ENCODE peak calls at places on chromosomes 13 and 19, in four cellular contexts. A is right cardiac atrium; L is mesendoderm; M is naive thymus-derived CD4-positive, alpha-beta T cell. P is an unnamed sample.

GRCh38 chr13:101127741-101128353 is 288.5 kb downstream of the NALCN start:
- DNase-seq in M (peak), A (no peak), L (peak), P (no peak)

GRCh38 chr13:28685114-28685513 is 26.2 kb downstream of the POMP start:
- DNase-seq in M (no peak), L (no peak), A (no peak), P (no peak)

GRCh38 chr13:99086149-99086868 is 108.4 kb upstream of the DOCK9 start:
- DNase-seq in A (peak), L (peak), M (peak), P (peak)

GRCh38 chr13:28558567-28558966 is 63.6 kb upstream of the FLT1 start:
- DNase-seq in A (no peak), M (no peak), L (no peak), P (no peak)

GRCh38 chr13:94154362-94154761 is 325.1 kb downstream of the DCT start:
- DNase-seq in A (peak), M (no peak), L (peak), P (no peak)

GRCh38 chr19:10568444-10568825 is 344 bp downstream of the CDKN2D start:
- DNase-seq in A (no peak), L (peak), M (no peak), P (peak)

GRCh38 chr13:22012676-22013075 is 341.8 kb downstream of the FGF9 start:
- DNase-seq in A (no peak), L (peak), M (no peak), P (no peak)

GRCh38 chr13:113209336-113209879 is at the start of gene CUL4A:
- DNase-seq in L (peak), A (peak), M (peak), P (peak)

GRCh38 chr19:33143897-33144405 is 12.0 kb downstream of the WDR88 start:
- DNase-seq in M (peak), A (peak), L (peak), P (peak)

GRCh38 chr19:51398096-51398704 is 7.8 kb upstream of the C19orf84 start:
- DNase-seq in M (no peak), A (no peak), L (peak), P (no peak)

GRCh38 chr13:62583466-62583865 is 1167.8 kb upstream of the PCDH20 start:
- DNase-seq in L (peak), A (no peak), M (no peak), P (no peak)

GRCh38 chr13:28707629-28708427 is 10.9 kb downstream of the SLC46A3 start:
- DNase-seq in L (no peak), A (no peak), M (no peak), P (no peak)

GRCh38 chr19:18946918-18947317 is 5.9 kb upstream of the HOMER3 start:
- DNase-seq in M (no peak), L (no peak), A (peak), P (peak)

GRCh38 chr13:27293873-27294515 is 23.4 kb downstream of the RASL11A start:
- DNase-seq in L (no peak), A (no peak), M (peak), P (peak)

GRCh38 chr19:677201-677600 is 1.0 kb downstream of the FSTL3 start:
- DNase-seq in A (peak), M (no peak), L (no peak), P (peak)

GRCh38 chr13:114096811-114097503 is 35.5 kb downstream of the RASA3 start:
- DNase-seq in A (no peak), L (no peak), M (no peak), P (peak)

GRCh38 chr13:110442946-110443632 is 118.4 kb downstream of the RAB20 start:
- DNase-seq in L (no peak), A (no peak), M (no peak), P (no peak)

GRCh38 chr19:5805465-5806132 is 732 bp downstream of the NRTN start:
- DNase-seq in M (peak), A (peak), L (peak), P (peak)

GRCh38 chr19:53520163-53520546 is 17.8 kb upstream of the ZNF331 start:
- DNase-seq in A (peak), L (no peak), M (no peak), P (no peak)

GRCh38 chr13:51782026-51782710 is 21.8 kb downstream of the DHRS12 start:
- DNase-seq in M (no peak), L (no peak), A (peak), P (no peak)

DNA sequence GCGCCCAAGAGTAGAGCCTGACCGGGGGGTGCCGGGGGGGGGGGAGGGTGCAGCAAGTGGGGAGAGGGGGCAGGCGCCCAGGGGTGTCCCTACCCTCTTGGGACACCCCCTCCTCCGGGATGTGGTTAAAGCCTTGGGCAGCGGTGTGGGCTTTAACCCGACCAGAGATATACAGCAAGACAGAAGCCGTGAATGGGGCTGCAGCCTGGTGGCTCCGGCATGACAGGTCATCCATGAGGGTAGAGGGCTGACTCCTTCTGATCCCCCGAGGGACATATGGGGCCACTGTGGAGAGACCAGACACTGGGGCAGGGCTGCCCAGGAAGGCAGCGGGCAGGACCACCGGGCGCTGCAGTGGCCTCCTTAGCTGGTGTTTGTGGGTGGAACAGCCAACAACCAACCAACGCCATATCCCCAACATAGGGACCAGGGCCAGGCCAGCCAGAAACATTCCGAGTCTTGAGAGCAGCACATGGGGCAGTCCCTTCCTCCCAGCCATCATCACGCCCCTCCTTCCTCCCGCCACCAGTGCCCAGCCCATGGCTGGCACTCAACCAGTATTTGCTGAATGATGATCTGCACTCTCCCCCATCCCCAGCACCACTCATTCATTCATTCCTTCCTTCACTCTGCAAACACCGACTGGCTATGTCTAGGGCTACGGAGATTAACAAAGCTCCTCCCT is 18.2 kb downstream of the ELAVL1 start:
- DNase-seq in L (no peak), A (peak), M (no peak), P (no peak)
- H3K27ac ChIP-seq in L (no peak), A (no peak), M (no peak), P (peak)

DNA sequence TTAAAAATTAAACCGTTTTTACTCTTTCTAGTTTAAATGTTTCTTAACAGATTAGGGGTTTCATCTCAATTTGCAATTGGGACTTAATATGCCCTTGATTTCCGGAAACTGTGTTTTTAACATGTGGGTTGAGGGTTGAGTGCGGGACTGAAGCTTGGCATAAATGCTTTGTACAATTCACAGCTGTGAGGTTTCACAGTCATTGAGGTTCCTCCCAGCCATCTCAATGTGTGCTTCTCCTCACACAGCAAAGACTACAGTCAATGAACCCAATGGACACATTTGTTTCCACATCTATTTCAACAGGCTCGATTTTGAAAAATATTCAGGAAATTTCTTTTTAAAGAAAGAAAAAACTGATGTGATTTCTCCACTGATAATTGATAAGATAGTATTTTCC is 328.6 kb downstream of the TBC1D4 start:
- DNase-seq in A (no peak), M (no peak), L (no peak), P (no peak)
- H3K27ac ChIP-seq in A (no peak), M (no peak), L (no peak), P (no peak)

GRCh38 chr19:40144947-40145748 is 46.1 kb upstream of the MAP3K10 start:
- DNase-seq in L (no peak), A (no peak), M (no peak), P (no peak)

GRCh38 chr19:40147338-40147692 is 43.9 kb upstream of the MAP3K10 start:
- DNase-seq in A (no peak), M (no peak), L (no peak), P (no peak)

GRCh38 chr19:40141546-40141945 is 49.7 kb upstream of the MAP3K10 start:
- DNase-seq in L (no peak), M (no peak), A (no peak), P (no peak)

GRCh38 chr19:40143612-40144011 is 47.6 kb upstream of the MAP3K10 start:
- DNase-seq in A (peak), M (peak), L (no peak), P (peak)

DNA sequence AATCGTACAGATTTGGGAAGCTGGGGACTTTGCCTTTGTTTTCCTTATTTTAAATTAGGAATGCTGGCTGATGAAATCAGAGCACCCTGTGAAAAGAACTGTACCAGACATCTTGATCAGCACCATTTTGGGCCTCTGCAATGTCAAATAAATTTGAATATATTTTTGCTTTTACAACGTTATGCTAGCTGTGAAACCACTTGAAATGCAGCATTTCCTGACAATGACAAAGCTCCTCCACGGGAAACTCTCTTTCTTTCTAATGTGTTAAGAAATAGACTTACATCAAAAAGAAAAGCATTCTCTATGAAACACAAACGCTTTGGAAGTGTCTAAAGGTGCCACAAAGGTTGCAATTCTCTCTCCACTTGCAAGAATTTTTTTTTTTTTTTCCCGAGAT is 47.1 kb upstream of the MAP3K10 start:
- DNase-seq in L (no peak), M (peak), A (no peak), P (no peak)
- H3K27ac ChIP-seq in L (no peak), M (peak), A (no peak), P (peak)

DNA sequence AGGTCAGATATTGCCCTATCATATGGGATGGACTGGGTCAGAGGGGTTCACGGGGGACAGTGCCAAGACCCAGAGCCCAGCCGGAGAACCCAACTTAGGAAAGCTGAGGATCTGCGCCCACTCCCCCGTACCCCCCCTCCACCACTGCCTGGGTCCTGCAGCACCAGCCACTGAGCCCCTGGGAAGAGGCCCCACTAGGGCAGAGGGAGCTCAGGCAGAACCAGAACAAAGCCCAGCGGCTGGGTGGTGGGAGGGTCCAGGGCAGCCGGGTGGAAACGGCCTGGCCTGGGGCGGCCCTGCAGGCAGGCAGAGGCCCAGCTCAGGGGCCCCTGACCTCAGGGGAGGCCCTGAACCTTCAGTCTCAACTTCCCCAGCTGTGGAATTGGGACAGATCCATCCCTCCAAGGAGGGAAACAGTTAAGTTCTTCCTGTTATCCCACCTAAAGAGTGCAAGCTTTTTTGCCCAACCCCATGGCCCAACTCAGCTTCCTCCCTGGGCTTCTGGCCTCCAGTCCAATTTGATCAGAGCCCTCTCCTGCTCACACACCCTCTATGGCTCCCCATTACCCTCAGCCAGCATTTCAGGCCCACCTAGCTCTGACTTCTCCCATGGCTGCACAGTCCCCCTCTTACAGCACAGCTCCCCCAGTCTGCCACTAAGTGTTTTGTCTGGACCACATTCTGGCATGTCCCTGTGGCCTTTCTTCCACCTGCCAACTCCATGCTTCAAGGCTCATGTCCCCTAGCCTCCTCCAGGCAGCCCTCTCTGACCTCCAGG is 3.1 kb downstream of the NR2F6 start:
- DNase-seq in A (no peak), M (no peak), L (no peak), P (no peak)
- H3K27ac ChIP-seq in A (peak), M (no peak), L (no peak), P (peak)

GRCh38 chr19:46993622-46994021 is 26.0 kb upstream of the NPAS1 start:
- DNase-seq in M (no peak), A (no peak), L (no peak), P (no peak)
- H3K27ac ChIP-seq in M (no peak), A (peak), L (no peak), P (no peak)

P was measured in Peyer's patch.